ENCODE peak calls at places on chromosome 22, in eight cellular contexts. I, J, L, D, Y, W, H and M are unnamed samples.

GRCh38 chr22:42695294-42695693 is 25.4 kb downstream of the A4GALT start:
- DNase-seq in I (peak; percentile 81), J (no peak), L (no peak), D (no peak), Y (no peak), W (no peak), H (no peak), M (no peak)

GRCh38 chr22:19912236-19912999 is 29.2 kb upstream of the COMT start:
- DNase-seq in I (no peak), J (no peak), L (no peak), D (no peak), Y (no peak), W (no peak), H (no peak), M (no peak)

GRCh38 chr22:34111210-34111824 is 191.0 kb upstream of the LARGE1 start:
- DNase-seq in I (peak; percentile 26), J (no peak), L (no peak), D (no peak), Y (no peak), W (peak; percentile 30), H (peak; percentile 64), M (no peak)

GRCh38 chr22:41915035-41915782 is at the start of gene SHISA8:
- DNase-seq in I (peak; percentile 52), J (peak; percentile 7), L (no peak), D (peak; percentile 71), Y (no peak), W (peak; percentile 37), H (no peak), M (peak; percentile 91)

GRCh38 chr22:30857103-30857502 is 111.5 kb downstream of the MORC2 start:
- DNase-seq in I (no peak), J (no peak), L (no peak), D (no peak), Y (peak; percentile 39), W (no peak), H (no peak), M (peak; percentile 31)

GRCh38 chr22:48147404-48147803 is 1385.0 kb downstream of the TBC1D22A start:
- DNase-seq in I (no peak), J (no peak), L (no peak), D (no peak), Y (no peak), W (no peak), H (no peak), M (no peak)

GRCh38 chr22:48357196-48357595 is 1470.5 kb downstream of the BRD1 start:
- DNase-seq in I (no peak), J (no peak), L (no peak), D (peak; percentile 33), Y (no peak), W (no peak), H (peak; percentile 37), M (peak; percentile 36)

GRCh38 chr22:38843201-38843715 is 570 bp downstream of the NPTXR start:
- DNase-seq in I (peak; percentile 73), J (peak; percentile 81), L (no peak), D (no peak), Y (no peak), W (peak; percentile 51), H (peak; percentile 79), M (peak; percentile 89)

GRCh38 chr22:46214616-46215015 is 35.5 kb downstream of the CDPF1 start:
- DNase-seq in I (no peak), J (no peak), L (no peak), D (no peak), Y (no peak), W (no peak), H (no peak), M (no peak)

GRCh38 chr22:20979940-20980453 is 2.1 kb upstream of the LZTR1 start:
- DNase-seq in I (no peak), J (no peak), L (no peak), D (no peak), Y (no peak), W (no peak), H (no peak), M (no peak)

GRCh38 chr22:34395370-34395769 is 475.1 kb upstream of the LARGE1 start:
- DNase-seq in I (no peak), J (no peak), L (no peak), D (no peak), Y (no peak), W (no peak), H (no peak), M (no peak)

GRCh38 chr22:19571995-19572394 is 47.8 kb upstream of the CLDN5 start:
- DNase-seq in I (no peak), J (no peak), L (no peak), D (no peak), Y (no peak), W (no peak), H (no peak), M (no peak)

GRCh38 chr22:46110215-46110614 is 40.1 kb upstream of the PPARA start:
- DNase-seq in I (no peak), J (peak; percentile 34), L (no peak), D (no peak), Y (no peak), W (no peak), H (peak; percentile 82), M (no peak)

GRCh38 chr22:35343664-35344550 is 37.0 kb upstream of the HMOX1 start:
- DNase-seq in I (no peak), J (no peak), L (no peak), D (no peak), Y (no peak), W (no peak), H (no peak), M (no peak)

GRCh38 chr22:23012081-23012622 is 58.2 kb upstream of the GNAZ start:
- DNase-seq in I (no peak), J (no peak), L (no peak), D (no peak), Y (no peak), W (no peak), H (no peak), M (no peak)

GRCh38 chr22:42978453-42979103 is 36.4 kb downstream of the PACSIN2 start:
- DNase-seq in I (no peak), J (peak; percentile 66), L (no peak), D (no peak), Y (peak; percentile 58), W (no peak), H (no peak), M (no peak)

GRCh38 chr22:26464312-26464711 is 19.3 kb downstream of the HPS4 start:
- DNase-seq in I (peak; percentile 49), J (no peak), L (no peak), D (no peak), Y (no peak), W (no peak), H (no peak), M (no peak)

GRCh38 chr22:48919851-48920589 is 907.7 kb downstream of the BRD1 start:
- DNase-seq in I (no peak), J (no peak), L (no peak), D (no peak), Y (peak; percentile 40), W (no peak), H (peak; percentile 29), M (no peak)

GRCh38 chr22:30822216-30823014 is 127.7 kb downstream of the OSBP2 start:
- DNase-seq in I (no peak), J (no peak), L (no peak), D (no peak), Y (no peak), W (no peak), H (no peak), M (no peak)

GRCh38 chr22:29670615-29671014 is 49.2 kb upstream of the CABP7 start:
- DNase-seq in I (no peak), J (no peak), L (no peak), D (no peak), Y (no peak), W (no peak), H (no peak), M (no peak)
- TF ChIP-seq POLR2A in I (no peak), J (no peak), L (no peak), D (no peak), Y (no peak), W (no peak), H (no peak), M (no peak)

GRCh38 chr22:32785636-32786418 is 15.7 kb upstream of the TIMP3 start:
- DNase-seq in I (no peak), J (no peak), L (no peak), D (no peak), Y (no peak), W (no peak), H (no peak), M (no peak)
- H3K27ac ChIP-seq in I (no peak overlapping the region), J (no peak overlapping the region), L (no peak overlapping the region), D (no peak overlapping the region), Y (no peak overlapping the region), W (no peak overlapping the region), H (no peak overlapping the region), M (no peak overlapping the region)

DNA sequence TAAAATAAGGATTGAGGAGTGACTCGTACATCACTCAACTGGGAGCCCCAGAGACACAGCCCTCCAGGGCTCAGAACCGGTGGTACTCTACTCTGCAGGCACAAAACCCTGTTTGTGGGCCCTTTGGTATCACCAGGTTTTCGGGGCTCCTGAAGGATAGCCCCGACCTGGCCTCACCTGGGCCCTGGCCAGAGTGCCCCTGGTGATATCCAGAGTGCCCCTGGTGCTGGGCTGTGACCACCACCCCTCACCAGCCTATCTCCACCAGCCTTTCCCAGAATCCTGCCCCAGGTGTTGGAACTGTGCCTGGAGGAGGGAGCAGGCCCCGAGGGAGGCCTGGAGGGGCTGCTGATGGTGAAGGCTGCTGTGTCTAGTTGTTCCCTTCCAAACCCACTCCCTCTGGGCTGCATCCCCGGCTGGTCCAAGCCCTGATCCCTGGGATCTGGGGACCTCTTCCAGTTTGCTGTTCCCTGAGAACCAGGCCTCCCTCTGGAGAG is 2.2 kb upstream of the GGT5 start:
- DNase-seq in I (no peak), J (peak; percentile 7), L (no peak), D (no peak), Y (no peak), W (no peak), H (no peak), M (peak; percentile 59)
- TF ChIP-seq POLR2A in I (no peak), J (peak; percentile 23), L (no peak), D (no peak), Y (no peak), W (no peak), H (no peak), M (no peak)

GRCh38 chr22:37607010-37607911 is 1.4 kb upstream of the GGA1 start:
- DNase-seq in I (peak; percentile 79), J (peak; percentile 40), L (peak; percentile 83), D (peak; percentile 97), Y (peak; percentile 88), W (peak; percentile 95), H (peak; percentile 90), M (peak; percentile 98)
- H3K27ac ChIP-seq in I (peak overlapping the region; percentile 97), J (peak overlapping the region; percentile 96), L (peak overlapping the region; percentile 100), D (peak overlapping the region; percentile 96), Y (peak overlapping the region; percentile 89), W (peak overlapping the region; percentile 92), H (peak overlapping the region; percentile 95), M (peak overlapping the region; percentile 96)